ENCODE peak calls at places on chromosomes 2 and 18, in eight cellular contexts. H is LHCN-M2; D is AG20443; G is AG09309; R is neuronal stem cell; F is CD4-positive, CD25-positive, alpha-beta regulatory T cell; S is activated CD4-positive, alpha-beta T cell treated with anti-CD3 and anti-CD28 coated beads for 24 hours; C is stimulated activated CD8-positive, alpha-beta memory T cell treated with anti-CD3 and anti-CD28 coated beads, Interleukin-2, amount 100 ng/mL, for 48 hours. A is an unnamed sample.

GRCh38 chr2:39603436-39603835 is 62.3 kb upstream of the TMEM178A start:
- DNase-seq in H (peak; percentile 72), D (peak; percentile 30), G (peak; percentile 55), R (no peak), F (no peak), S (no peak), C (no peak), A (no peak)

GRCh38 chr2:66683068-66683467 is 248.1 kb downstream of the MEIS1 start:
- DNase-seq in H (no peak), D (no peak), G (no peak), R (no peak), F (no peak), S (no peak), C (no peak), A (no peak)

GRCh38 chr2:35783723-35784122 is 571.9 kb upstream of the CRIM1 start:
- DNase-seq in H (no peak), D (no peak), G (no peak), R (no peak), F (no peak), S (no peak), C (no peak), A (no peak)

GRCh38 chr2:176002684-176003225 is 688 bp upstream of the LNPK start:
- DNase-seq in H (peak; percentile 25), D (peak; percentile 36), G (no peak), R (no peak), F (no peak), S (no peak), C (peak; percentile 1), A (no peak)

GRCh38 chr2:96710985-96711384 is 28.9 kb downstream of the LMAN2L start:
- DNase-seq in H (no peak), D (no peak), G (no peak), R (no peak), F (no peak), S (no peak), C (no peak), A (no peak)

GRCh38 chr2:12347049-12347448 is 369.7 kb upstream of the TRIB2 start:
- DNase-seq in H (peak; percentile 72), D (no peak), G (no peak), R (no peak), F (no peak), S (no peak), C (no peak), A (no peak)

GRCh38 chr18:77119851-77120491 is 12.6 kb downstream of the MBP start:
- DNase-seq in H (no peak), D (no peak), G (no peak), R (no peak), F (no peak), S (no peak), C (no peak), A (no peak)

GRCh38 chr2:191678437-191679110 is 638 bp downstream of the NABP1 start:
- DNase-seq in H (peak; percentile 38), D (peak; percentile 47), G (no peak), R (no peak), F (no peak), S (peak; percentile 66), C (peak; percentile 67), A (no peak)

GRCh38 chr18:39701071-39701783 is 2135.6 kb upstream of the CELF4 start:
- DNase-seq in H (no peak), D (no peak), G (no peak), R (no peak), F (no peak), S (no peak), C (no peak), A (no peak)

GRCh38 chr2:101829429-101829828 is 131.9 kb downstream of the MAP4K4 start:
- DNase-seq in H (no peak), D (no peak), G (no peak), R (no peak), F (no peak), S (no peak), C (no peak), A (no peak)

GRCh38 chr2:215022418-215022817 is 116.0 kb downstream of the ABCA12 start:
- DNase-seq in H (peak; percentile 73), D (peak; percentile 49), G (peak; percentile 47), R (no peak), F (no peak), S (no peak), C (no peak), A (no peak)

A was measured in NCI-H1048.